ENCODE peak calls at places on chromosome 12, in six cellular contexts. L, T, D, E, F and A are unnamed samples.

GRCh38 chr12:86226481-86226880 is 29.7 kb downstream of the MGAT4C start:
- DNase-seq in L (no peak), T (no peak), D (no peak), E (no peak), F (no peak), A (no peak)

GRCh38 chr12:62934799-62935674 is at the start of gene PPM1H:
- DNase-seq in L (peak; percentile 56), T (peak; percentile 66), D (peak; percentile 42), E (peak; percentile 81), F (peak; percentile 85), A (peak; percentile 95)

GRCh38 chr12:120116443-120116791 is at the start of gene RAB35:
- DNase-seq in L (no peak), T (no peak), D (no peak), E (no peak), F (no peak), A (no peak)

GRCh38 chr12:26632746-26633145 is 200.2 kb downstream of the ITPR2 start:
- DNase-seq in L (no peak), T (no peak), D (no peak), E (no peak), F (no peak), A (no peak)

GRCh38 chr12:3049176-3049575 is 28.0 kb upstream of the TSPAN9 start:
- DNase-seq in L (no peak), T (no peak), D (no peak), E (no peak), F (no peak), A (no peak)

GRCh38 chr12:24798335-24798734 is 150.6 kb downstream of the BCAT1 start:
- DNase-seq in L (no peak), T (no peak), D (no peak), E (no peak), F (no peak), A (no peak)

GRCh38 chr12:107163413-107163812 is 70.1 kb upstream of the CRY1 start:
- DNase-seq in L (peak; percentile 24), T (no peak), D (no peak), E (no peak), F (no peak), A (no peak)

GRCh38 chr12:91507754-91508153 is 325.1 kb upstream of the DCN start:
- DNase-seq in L (no peak), T (no peak), D (peak; percentile 8), E (no peak), F (no peak), A (no peak)

GRCh38 chr12:24231298-24231697 is 281.8 kb upstream of the SOX5 start:
- DNase-seq in L (no peak), T (no peak), D (no peak), E (no peak), F (no peak), A (no peak)

GRCh38 chr12:131404705-131405104 is 306.2 kb upstream of the SFSWAP start:
- DNase-seq in L (no peak), T (no peak), D (no peak), E (no peak), F (no peak), A (no peak)

GRCh38 chr12:40314927-40315326 is 90.1 kb downstream of the LRRK2 start:
- DNase-seq in L (no peak), T (no peak), D (no peak), E (no peak), F (no peak), A (no peak)

GRCh38 chr12:16939871-16940306 is 333.9 kb upstream of the LMO3 start:
- DNase-seq in L (peak; percentile 77), T (peak; percentile 69), D (peak; percentile 57), E (peak; percentile 93), F (peak; percentile 56), A (peak; percentile 60)

GRCh38 chr12:108367436-108367835 is 28.3 kb upstream of the CMKLR1 start:
- DNase-seq in L (peak; percentile 94), T (no peak), D (peak; percentile 80), E (no peak), F (no peak), A (no peak)

GRCh38 chr12:43406797-43407196 is 145.2 kb downstream of the ADAMTS20 start:
- DNase-seq in L (no peak), T (no peak), D (no peak), E (no peak), F (no peak), A (no peak)

GRCh38 chr12:2654741-2655140 is 140.0 kb upstream of the FKBP4 start:
- DNase-seq in L (no peak), T (no peak), D (no peak), E (no peak), F (no peak), A (no peak)

GRCh38 chr12:48572326-48572725 is 2.5 kb upstream of the LALBA start:
- DNase-seq in L (no peak), T (no peak), D (peak; percentile 33), E (no peak), F (no peak), A (no peak)